ENCODE peak calls at places on chromosome X, in four cellular contexts. S is tibial nerve, C is A549, H is transverse colon. T is an unnamed sample.

GRCh38 chrX:111431007-111431406 is 19.0 kb upstream of the DCX start:
- DNase-seq in S (no peak), C (no peak), H (no peak), T (no peak)

GRCh38 chrX:45749375-45749774 is 548.7 kb upstream of the DIPK2B start:
- DNase-seq in S (no peak), C (no peak), H (no peak), T (no peak)

GRCh38 chrX:40169193-40170086 is 71.7 kb upstream of the BCOR start:
- DNase-seq in S (no peak), C (peak; percentile 81), H (peak; percentile 80), T (no peak)

GRCh38 chrX:13717697-13718483 is 16.5 kb downstream of the TRAPPC2 start:
- DNase-seq in S (no peak), C (no peak), H (no peak), T (no peak)

GRCh38 chrX:65644621-65645287 is 22.7 kb upstream of the MSN start:
- DNase-seq in S (peak; percentile 73), C (peak; percentile 80), H (peak; percentile 76), T (no peak)

GRCh38 chrX:56233682-56234081 is 1.5 kb downstream of the KLF8 start:
- DNase-seq in S (peak; percentile 24), C (peak; percentile 5), H (peak; percentile 45), T (peak; percentile 60)

GRCh38 chrX:17744896-17745523 is 7.7 kb downstream of the SCML1 start:
- DNase-seq in S (no peak), C (peak; percentile 4), H (no peak), T (no peak)

GRCh38 chrX:106702636-106703035 is 23.9 kb upstream of the RNF128 start:
- DNase-seq in S (no peak), C (no peak), H (no peak), T (no peak)

GRCh38 chrX:20218809-20219505 is 47.8 kb downstream of the RPS6KA3 start:
- DNase-seq in S (no peak), C (peak; percentile 41), H (no peak), T (no peak)

GRCh38 chrX:152735860-152736511 is 2.4 kb downstream of the MAGEA12 start:
- DNase-seq in S (no peak), C (no peak), H (no peak), T (no peak)

GRCh38 chrX:134246282-134246681 is 9.3 kb downstream of the CCDC160 start:
- DNase-seq in S (no peak), C (no peak), H (no peak), T (no peak)

GRCh38 chrX:30735839-30736238 is 82.6 kb downstream of the GK start:
- DNase-seq in S (peak; percentile 20), C (peak; percentile 61), H (peak; percentile 72), T (peak; percentile 35)
- TF ChIP-seq CTCF in S (peak; percentile 28), C (peak; percentile 74), H (peak; percentile 62), T (peak; percentile 88)

GRCh38 chrX:127459784-127460183 is 592.4 kb downstream of the ACTRT1 start:
- DNase-seq in S (no peak), C (no peak), H (no peak), T (no peak)
- TF ChIP-seq EP300 in S (no peak), C (no peak), H (no peak), T (no peak)

GRCh38 chrX:83469551-83469950 is 38.5 kb upstream of the POU3F4 start:
- DNase-seq in S (no peak), C (peak; percentile 4), H (peak; percentile 9), T (no peak)
- TF ChIP-seq CTCF in S (no peak), C (no peak), H (no peak), T (peak; percentile 42)

GRCh38 chrX:28981952-28982351 is 394.7 kb downstream of the IL1RAPL1 start:
- DNase-seq in S (no peak), C (no peak), H (no peak), T (no peak)

DNA sequence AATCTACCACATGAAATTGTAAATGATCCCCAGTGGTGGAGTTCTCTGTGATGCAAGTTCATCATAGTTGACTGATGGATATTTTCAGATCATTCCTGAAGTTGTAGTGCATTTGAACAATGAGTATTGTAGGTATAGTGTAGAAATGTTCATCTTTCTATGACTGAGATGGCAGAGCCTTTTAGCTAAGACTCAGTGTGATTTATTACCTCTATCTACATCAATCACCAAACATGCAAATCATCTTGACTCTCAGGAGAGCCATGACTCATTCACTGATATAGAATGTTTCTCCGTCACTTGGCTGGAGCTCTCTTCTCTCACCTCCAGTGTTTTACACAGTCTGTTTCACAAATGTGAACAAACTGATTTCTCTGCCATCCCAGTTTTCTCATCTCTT is 392.6 kb downstream of the IL1RAPL1 start:
- DNase-seq in S (no peak), C (no peak), H (no peak), T (no peak)
- TF ChIP-seq EP300 in S (no peak), C (no peak), H (no peak), T (no peak)

DNA sequence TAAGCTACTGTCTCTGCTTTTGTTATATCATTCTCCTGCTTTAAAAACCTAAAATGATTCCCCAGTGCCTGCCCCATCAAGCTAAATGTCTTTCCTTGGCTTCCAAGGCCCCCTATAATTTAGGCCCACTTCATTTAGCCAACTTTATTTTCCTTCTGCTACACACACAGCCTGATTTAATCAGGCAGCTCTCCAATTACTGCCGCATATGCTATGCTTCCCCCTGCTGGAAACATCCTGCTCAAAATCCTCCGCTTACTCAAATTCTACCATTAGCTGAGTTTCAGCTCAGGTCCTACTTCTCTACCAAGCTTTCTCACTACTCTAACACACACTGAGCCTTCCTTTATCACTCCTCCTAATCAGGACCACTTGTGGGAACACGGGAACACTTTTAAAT is 17.0 kb downstream of the LAMP2 start:
- DNase-seq in S (no peak), C (peak; percentile 22), H (no peak), T (no peak)
- TF ChIP-seq CTCF in S (peak; percentile 52), C (peak; percentile 23), H (no peak), T (no peak)

GRCh38 chrX:120566817-120567216 is 6.1 kb upstream of the CUL4B start:
- DNase-seq in S (no peak), C (no peak), H (no peak), T (no peak)

GRCh38 chrX:120568047-120568446 is 7.3 kb upstream of the CUL4B start:
- DNase-seq in S (no peak), C (no peak), H (no peak), T (no peak)

GRCh38 chrX:120561634-120562568 is 1.1 kb upstream of the CUL4B start:
- DNase-seq in S (no peak), C (no peak), H (no peak), T (no peak)

GRCh38 chrX:120562569-120562926 is 1.8 kb upstream of the CUL4B start:
- DNase-seq in S (no peak), C (no peak), H (no peak), T (no peak)

GRCh38 chrX:120564925-120565324 is 4.2 kb upstream of the CUL4B start:
- DNase-seq in S (no peak), C (no peak), H (no peak), T (no peak)
- TF ChIP-seq EP300 in S (no peak), C (no peak), H (no peak), T (no peak)

GRCh38 chrX:18998653-18999052 is 14.7 kb upstream of the PHKA2 start:
- DNase-seq in S (no peak), C (no peak), H (no peak), T (no peak)

GRCh38 chrX:19007011-19007410 is 23.1 kb upstream of the PHKA2 start:
- DNase-seq in S (no peak), C (no peak), H (no peak), T (no peak)

GRCh38 chrX:19005909-19006308 is 22.0 kb upstream of the PHKA2 start:
- DNase-seq in S (no peak), C (peak; percentile 33), H (no peak), T (no peak)

GRCh38 chrX:19007868-19008267 is 24.0 kb upstream of the PHKA2 start:
- DNase-seq in S (no peak), C (no peak), H (no peak), T (no peak)

DNA sequence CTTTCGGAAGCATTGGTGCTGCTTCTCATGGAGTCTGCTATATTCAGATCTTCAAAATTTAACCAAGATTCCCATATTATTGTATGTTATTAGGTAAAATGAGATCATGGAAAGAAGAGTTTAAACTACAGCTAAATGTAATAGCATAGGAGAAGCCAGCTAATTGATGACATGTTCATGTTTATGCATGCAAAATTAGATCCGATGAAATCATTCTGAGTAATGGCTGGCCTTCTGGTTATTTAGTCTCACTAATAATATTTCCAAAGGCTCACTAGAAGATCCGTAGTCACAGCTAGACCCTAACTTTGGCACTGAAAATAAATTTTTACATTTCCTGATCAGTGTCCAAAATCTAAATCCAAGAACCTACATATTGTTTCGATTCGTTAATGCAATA is 19.8 kb upstream of the PHKA2 start:
- DNase-seq in S (no peak), C (no peak), H (no peak), T (no peak)
- TF ChIP-seq CTCF in S (no peak), C (no peak), H (no peak), T (no peak)

DNA sequence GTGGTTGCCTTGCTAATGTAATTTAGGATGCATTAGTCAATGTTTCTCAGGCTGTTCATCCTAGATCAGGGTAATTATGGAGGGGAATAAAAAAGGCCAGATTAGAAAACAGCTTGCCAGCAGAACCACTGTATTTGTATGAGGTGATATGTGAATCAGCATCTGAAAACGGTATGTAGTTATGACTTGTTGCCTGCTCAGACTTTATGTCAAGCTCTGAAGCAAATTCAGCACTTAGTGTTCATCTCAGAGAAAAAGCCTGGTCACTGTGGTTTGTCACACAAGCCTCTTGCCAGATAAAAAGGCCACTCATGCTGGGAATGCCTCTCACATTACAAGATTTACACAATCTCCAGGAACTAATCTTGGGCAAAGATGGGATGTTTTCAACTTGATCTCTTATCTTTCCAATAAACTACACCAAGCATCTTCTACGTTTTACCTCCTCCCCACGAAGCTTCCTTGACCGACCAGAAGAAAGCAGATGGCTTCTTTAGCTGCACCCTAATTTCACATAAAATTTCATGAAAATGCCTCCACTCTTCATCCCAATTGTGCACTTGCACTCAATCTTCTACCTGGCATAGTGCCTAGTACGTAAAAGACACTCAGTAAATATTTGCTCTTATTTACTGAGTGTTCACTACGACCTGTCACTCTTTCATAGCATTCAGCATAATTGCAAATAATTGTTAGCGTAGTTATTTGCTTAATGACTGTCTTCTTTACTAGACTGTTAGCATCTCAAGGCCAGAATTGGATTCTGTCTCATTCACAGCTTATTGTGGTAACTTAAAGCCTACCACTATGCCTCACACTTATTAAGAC is 130.5 kb downstream of the ENOX2 start:
- DNase-seq in S (no peak), C (peak; percentile 40), H (no peak), T (no peak)
- TF ChIP-seq EP300 in S (no peak), C (no peak), H (no peak), T (no peak)